ENCODE peak calls at places on chromosomes 11 and 22, in four cellular contexts. Y is H7; N is HFFc6; C is CD4-positive, alpha-beta T cell. V is an unnamed sample.

GRCh38 chr22:35900483-35901168 is 128.0 kb downstream of the RBFOX2 start:
- DNase-seq in Y (no peak), N (peak; percentile 41), C (no peak), V (no peak)

GRCh38 chr22:21818487-21819182 is 48.8 kb downstream of the MAPK1 start:
- DNase-seq in Y (peak; percentile 51), N (no peak), C (no peak), V (no peak)

GRCh38 chr11:133004369-133004768 is 527.9 kb downstream of the OPCML start:
- DNase-seq in Y (no peak), N (no peak), C (no peak), V (no peak)

GRCh38 chr22:45096256-45096907 is 67.3 kb upstream of the NUP50 start:
- DNase-seq in Y (peak; percentile 91), N (peak; percentile 48), C (peak; percentile 20), V (peak; percentile 21)

GRCh38 chr11:13720940-13721339 is 52.5 kb downstream of the FAR1 start:
- DNase-seq in Y (no peak), N (no peak), C (no peak), V (no peak)

GRCh38 chr11:110097459-110098012 is 4.3 kb downstream of the ZC3H12C start:
- DNase-seq in Y (no peak), N (no peak), C (no peak), V (no peak)

GRCh38 chr11:62013266-62014157 is 46.1 kb upstream of the FTH1 start:
- DNase-seq in Y (peak; percentile 33), N (peak; percentile 41), C (no peak), V (no peak)

GRCh38 chr11:17846852-17847453 is 112.4 kb downstream of the KCNC1 start:
- DNase-seq in Y (no peak), N (no peak), C (no peak), V (no peak)

GRCh38 chr11:2789791-2790580 is 90.2 kb upstream of the KCNQ1OT1 start:
- DNase-seq in Y (peak; percentile 22), N (no peak), C (no peak), V (no peak)

GRCh38 chr11:61551630-61552029 is 29.2 kb downstream of the SYT7 start:
- DNase-seq in Y (peak; percentile 61), N (peak; percentile 14), C (no peak), V (no peak)

GRCh38 chr11:17389205-17389956 is 922 bp upstream of the KCNJ11 start:
- DNase-seq in Y (peak; percentile 99), N (no peak), C (peak; percentile 69), V (peak; percentile 74)

GRCh38 chr11:100761806-100762205 is 74.7 kb downstream of the ARHGAP42 start:
- DNase-seq in Y (no peak), N (no peak), C (no peak), V (no peak)

GRCh38 chr22:49825944-49826602 is 1.6 kb downstream of the BRD1 start:
- DNase-seq in Y (peak; percentile 66), N (peak; percentile 39), C (peak; percentile 61), V (peak; percentile 63)

V was measured in effector memory CD8-positive, alpha-beta T cell.